ENCODE peak calls at places on chromosomes 12 and 14, in four cellular contexts. C is T-helper 1 cell, F is AML-193, I is aorta. Q is an unnamed sample.

GRCh38 chr12:21823581-21823980 is 49.1 kb upstream of the KCNJ8 start:
- DNase-seq in C (no peak), I (peak), F (no peak), Q (no peak)

GRCh38 chr14:61219256-61219655 is 61.9 kb downstream of the TMEM30B start:
- DNase-seq in F (no peak), I (no peak), C (no peak), Q (no peak)

GRCh38 chr12:46414591-46415268 is 42.2 kb upstream of the SLC38A2 start:
- DNase-seq in C (no peak), I (no peak), F (no peak), Q (no peak)

GRCh38 chr12:12474931-12475485 is 87.7 kb downstream of the DUSP16 start:
- DNase-seq in F (no peak), C (peak), I (no peak), Q (peak)

GRCh38 chr12:132439333-132439904 is 50.5 kb upstream of the FBRSL1 start:
- DNase-seq in C (no peak), F (peak), I (no peak), Q (no peak)

GRCh38 chr12:126362964-126363363 is 1297.7 kb downstream of the AACS start:
- DNase-seq in F (no peak), I (no peak), C (no peak), Q (no peak)

GRCh38 chr12:118841588-118841987 is 139.8 kb upstream of the SRRM4 start:
- DNase-seq in F (no peak), I (no peak), C (no peak), Q (no peak)

GRCh38 chr12:49987620-49988303 is 15.0 kb downstream of the AQP6 start:
- DNase-seq in F (peak), I (no peak), C (no peak), Q (no peak)

GRCh38 chr14:68687746-68688145 is 105.1 kb downstream of the ZFP36L1 start:
- DNase-seq in C (no peak), F (no peak), I (no peak), Q (no peak)

Q was measured in CD4-positive, alpha-beta memory T cell.